ENCODE peak calls at places on chromosomes 5 and 9, in four cellular contexts. O is Caki2, F is NCI-H226, U is mesenchymal stem cell. Q is an unnamed sample.

GRCh38 chr9:93467462-93467861 is 14.1 kb upstream of the FAM120AOS start:
- DNase-seq in O (peak), U (no peak), F (no peak), Q (no peak)

GRCh38 chr9:131121346-131121745 is 4.0 kb upstream of the NUP214 start:
- DNase-seq in U (no peak), O (no peak), F (no peak), Q (no peak)

GRCh38 chr5:160382361-160382760 is 11.9 kb upstream of the C1QTNF2 start:
- DNase-seq in O (no peak), U (no peak), F (no peak), Q (no peak)

GRCh38 chr9:99962685-99963261 is 56.3 kb downstream of the STX17 start:
- DNase-seq in U (peak), F (no peak), O (no peak), Q (no peak)

GRCh38 chr9:4970970-4971641 is 14.0 kb upstream of the JAK2 start:
- DNase-seq in U (no peak), F (no peak), O (no peak), Q (no peak)

GRCh38 chr9:121640076-121640475 is 11.4 kb upstream of the DAB2IP start:
- DNase-seq in U (peak), F (peak), O (no peak), Q (no peak)

GRCh38 chr9:33813712-33814641 is 3.0 kb upstream of the UBE2R2 start:
- DNase-seq in U (peak), F (peak), O (peak), Q (no peak)

GRCh38 chr9:93225417-93225816 is 41.5 kb downstream of the WNK2 start:
- DNase-seq in U (no peak), O (no peak), F (no peak), Q (no peak)

GRCh38 chr5:9126490-9126889 is 419.4 kb downstream of the SEMA5A start:
- DNase-seq in F (no peak), U (no peak), O (no peak), Q (no peak)

GRCh38 chr9:89749500-89750116 is 144.8 kb downstream of the GADD45G start:
- DNase-seq in O (no peak), U (no peak), F (no peak), Q (peak)

GRCh38 chr5:41921874-41922273 is 3.2 kb upstream of the FBXO4 start:
- DNase-seq in F (no peak), O (no peak), U (peak), Q (peak)

GRCh38 chr5:42591026-42591425 is 165.6 kb upstream of the CCDC152 start:
- DNase-seq in U (peak), F (no peak), O (no peak), Q (no peak)

GRCh38 chr9:94610181-94610591 is 16.6 kb upstream of the FBP2 start:
- DNase-seq in U (no peak), O (no peak), F (no peak), Q (no peak)

GRCh38 chr9:28073278-28073677 is 500.0 kb upstream of the C9orf72 start:
- DNase-seq in O (peak), U (peak), F (no peak), Q (peak)

GRCh38 chr5:143471041-143471509 is 67.6 kb upstream of the NR3C1 start:
- DNase-seq in O (peak), F (peak), U (peak), Q (peak)

GRCh38 chr9:27437652-27438373 is 86.3 kb upstream of the IFNK start:
- DNase-seq in U (no peak), O (peak), F (no peak), Q (no peak)

GRCh38 chr5:160081495-160081894 is 37.8 kb downstream of the PWWP2A start:
- DNase-seq in F (peak), U (no peak), O (no peak), Q (no peak)

GRCh38 chr5:133890776-133891280 is 77.6 kb downstream of the C5orf15 start:
- DNase-seq in U (no peak), O (no peak), F (no peak), Q (no peak)

GRCh38 chr5:82105457-82105856 is 133.6 kb downstream of the ATG10 start:
- DNase-seq in F (no peak), U (peak), O (no peak), Q (no peak)

GRCh38 chr5:65100846-65101678 is 332.3 kb downstream of the CWC27 start:
- DNase-seq in U (peak), O (peak), F (peak), Q (peak)

GRCh38 chr5:88145603-88146467 is 122.8 kb downstream of the TMEM161B start:
- DNase-seq in O (no peak), F (no peak), U (peak), Q (peak)

GRCh38 chr5:177089825-177090641 is 3.3 kb downstream of the FGFR4 start:
- DNase-seq in F (no peak), O (no peak), U (no peak), Q (no peak)

GRCh38 chr9:134568116-134568515 is 73.5 kb upstream of the COL5A1 start:
- DNase-seq in F (no peak), U (no peak), O (no peak), Q (no peak)

GRCh38 chr9:34437006-34437925 is 21.1 kb downstream of the FAM219A start:
- DNase-seq in U (peak), O (peak), F (peak), Q (peak)

GRCh38 chr5:179290681-179291540 is 54.4 kb downstream of the ADAMTS2 start:
- DNase-seq in F (no peak), O (no peak), U (no peak), Q (no peak)

GRCh38 chr9:136920069-136920468 is 24.5 kb downstream of the FBXW5 start:
- DNase-seq in U (no peak), F (no peak), O (no peak), Q (no peak)

GRCh38 chr5:131112424-131112823 is 52.6 kb downstream of the HINT1 start:
- DNase-seq in F (no peak), U (no peak), O (no peak), Q (no peak)

GRCh38 chr9:21854594-21854993 is 52.2 kb downstream of the MTAP start:
- DNase-seq in F (peak), U (peak), O (peak), Q (peak)

GRCh38 chr9:112115955-112116354 is 59.1 kb downstream of the SUSD1 start:
- DNase-seq in F (no peak), O (no peak), U (no peak), Q (peak)

GRCh38 chr5:153523831-153524230 is 33.4 kb downstream of the GRIA1 start:
- DNase-seq in F (no peak), U (peak), O (no peak), Q (peak)

GRCh38 chr5:126003309-126003708 is 419.9 kb upstream of the GRAMD2B start:
- DNase-seq in F (peak), U (peak), O (no peak), Q (no peak)

Q was measured in trophoblast cell.